ENCODE peak calls at places on chromosomes 6 and 20, in five cellular contexts. One of them, this sample, is unnamed.

GRCh38 chr6:144064831-144065668 is 30.3 kb downstream of the SF3B5 start:
- DNase-seq in HCT116: no peak
- DNase-seq in SK-N-SH: no peak
- DNase-seq in HepG2: no peak
- DNase-seq in K562: no peak
- DNase-seq in this sample: peak

GRCh38 chr6:156389296-156389695 is 387.9 kb upstream of the ARID1B start:
- DNase-seq in HCT116: no peak
- DNase-seq in SK-N-SH: no peak
- DNase-seq in HepG2: no peak
- DNase-seq in K562: no peak
- DNase-seq in this sample: no peak

GRCh38 chr20:60008130-60008808 is 50.0 kb downstream of the CDH26 start:
- DNase-seq in HCT116: no peak
- DNase-seq in SK-N-SH: no peak
- DNase-seq in HepG2: no peak
- DNase-seq in K562: no peak
- DNase-seq in this sample: no peak

GRCh38 chr6:11744753-11745152 is 33.9 kb downstream of the ADTRP start:
- DNase-seq in HCT116: no peak
- DNase-seq in SK-N-SH: no peak
- DNase-seq in HepG2: no peak
- DNase-seq in K562: no peak
- DNase-seq in this sample: no peak

GRCh38 chr6:144343736-144344428 is 58.7 kb downstream of the UTRN start:
- DNase-seq in HCT116: no peak
- DNase-seq in SK-N-SH: no peak
- DNase-seq in HepG2: peak
- DNase-seq in K562: no peak
- DNase-seq in this sample: peak

GRCh38 chr20:25253606-25254275 is 5.9 kb downstream of the PYGB start:
- DNase-seq in HCT116: no peak
- DNase-seq in SK-N-SH: peak
- DNase-seq in HepG2: no peak
- DNase-seq in K562: no peak
- DNase-seq in this sample: no peak

GRCh38 chr6:5671604-5672559 is 334.8 kb downstream of the NRN1 start:
- DNase-seq in HCT116: no peak
- DNase-seq in SK-N-SH: no peak
- DNase-seq in HepG2: no peak
- DNase-seq in K562: no peak
- DNase-seq in this sample: no peak

GRCh38 chr20:8662433-8662954 is 406.4 kb upstream of the PLCB4 start:
- DNase-seq in HCT116: no peak
- DNase-seq in SK-N-SH: no peak
- DNase-seq in HepG2: no peak
- DNase-seq in K562: no peak
- DNase-seq in this sample: no peak

GRCh38 chr6:152596706-152597105 is 40.5 kb downstream of the SYNE1 start:
- DNase-seq in HCT116: no peak
- DNase-seq in SK-N-SH: no peak
- DNase-seq in HepG2: no peak
- DNase-seq in K562: no peak
- DNase-seq in this sample: no peak

GRCh38 chr6:21507811-21508210 is 85.7 kb upstream of the SOX4 start:
- DNase-seq in HCT116: peak
- DNase-seq in SK-N-SH: no peak
- DNase-seq in HepG2: peak
- DNase-seq in K562: no peak
- DNase-seq in this sample: no peak

DNA sequence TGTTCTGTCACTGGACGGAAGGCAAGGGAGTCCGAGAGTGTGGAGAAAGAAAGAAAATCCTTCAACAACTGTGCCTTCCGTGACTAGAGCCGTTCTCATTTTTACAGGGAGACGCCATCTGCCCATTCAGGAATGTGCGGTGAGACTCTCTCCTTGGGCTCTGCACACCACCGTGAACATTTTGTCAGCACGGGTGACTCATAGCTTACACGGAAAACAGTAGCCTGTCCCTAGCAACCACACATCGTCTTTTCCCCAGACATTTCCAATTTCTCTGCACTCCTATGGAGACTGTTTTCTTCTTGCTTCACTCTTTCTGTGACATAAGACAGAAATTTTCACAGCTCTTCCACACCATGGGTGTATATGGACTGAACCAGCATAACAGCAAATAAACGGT is 55.1 kb downstream of the TBXT start:
- DNase-seq in HCT116: no peak
- DNase-seq in SK-N-SH: no peak
- DNase-seq in HepG2: peak
- DNase-seq in K562: no peak
- DNase-seq in this sample: no peak
- TF ChIP-seq JUND in HCT116: no peak
- TF ChIP-seq JUND in SK-N-SH: no peak
- TF ChIP-seq JUND in HepG2: no peak
- TF ChIP-seq JUND in K562: peak
- TF ChIP-seq JUND in this sample: no peak

GRCh38 chr6:69915346-69915745 is 49.0 kb downstream of the COL19A1 start:
- DNase-seq in HCT116: no peak
- DNase-seq in SK-N-SH: no peak
- DNase-seq in HepG2: no peak
- DNase-seq in K562: no peak
- DNase-seq in this sample: no peak
- TF ChIP-seq JUND in HCT116: no peak
- TF ChIP-seq JUND in SK-N-SH: no peak
- TF ChIP-seq JUND in HepG2: no peak
- TF ChIP-seq JUND in K562: no peak
- TF ChIP-seq JUND in this sample: no peak

GRCh38 chr6:2749972-2750600 is 636 bp downstream of the MYLK4 start:
- DNase-seq in HCT116: peak
- DNase-seq in SK-N-SH: peak
- DNase-seq in HepG2: peak
- DNase-seq in K562: peak
- DNase-seq in this sample: no peak
- TF ChIP-seq JUND in HCT116: no peak
- TF ChIP-seq JUND in SK-N-SH: no peak
- TF ChIP-seq JUND in HepG2: no peak
- TF ChIP-seq JUND in K562: peak
- TF ChIP-seq JUND in this sample: no peak

GRCh38 chr6:134077301-134077700 is 24.9 kb upstream of the SLC2A12 start:
- DNase-seq in HCT116: no peak
- DNase-seq in SK-N-SH: no peak
- DNase-seq in HepG2: no peak
- DNase-seq in K562: no peak
- DNase-seq in this sample: no peak
- TF ChIP-seq JUND in HCT116: no peak
- TF ChIP-seq JUND in SK-N-SH: no peak
- TF ChIP-seq JUND in HepG2: no peak
- TF ChIP-seq JUND in K562: peak
- TF ChIP-seq JUND in this sample: no peak

DNA sequence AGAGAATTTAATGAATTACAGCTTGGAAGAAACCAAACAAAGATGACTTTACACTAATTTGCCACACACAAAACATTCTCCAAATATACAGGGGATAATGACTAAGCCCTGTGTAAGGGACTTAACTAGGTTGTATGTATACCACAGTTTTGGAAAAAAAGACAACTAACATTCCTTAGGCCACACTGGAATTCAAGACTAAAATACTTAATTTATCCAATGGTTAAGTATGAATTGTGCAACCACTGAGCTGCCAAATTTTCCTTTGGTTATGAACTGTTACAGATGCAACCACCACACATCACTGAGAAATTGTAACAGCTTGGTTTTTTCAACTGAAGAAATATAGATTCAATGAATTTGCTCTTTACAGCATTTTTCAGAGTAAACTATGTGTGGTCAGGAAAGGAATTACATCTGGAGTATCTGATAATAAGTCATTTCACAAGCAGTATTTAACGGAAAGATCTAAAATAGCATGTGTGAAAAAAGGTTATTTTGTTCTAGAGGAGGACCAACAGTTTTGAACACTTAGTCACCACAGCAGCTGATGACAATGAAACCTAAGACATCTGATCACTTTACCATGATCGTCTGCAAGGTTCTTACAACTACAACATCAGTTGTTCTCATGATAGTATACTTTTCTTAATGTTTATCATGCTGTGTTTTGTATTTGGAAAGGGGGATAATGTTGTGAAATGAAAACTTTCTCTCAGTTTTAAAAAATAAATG is 318.8 kb downstream of the BCKDHB start:
- DNase-seq in HCT116: no peak
- DNase-seq in SK-N-SH: no peak
- DNase-seq in HepG2: no peak
- DNase-seq in K562: no peak
- DNase-seq in this sample: no peak
- TF ChIP-seq JUND in HCT116: no peak
- TF ChIP-seq JUND in SK-N-SH: peak
- TF ChIP-seq JUND in HepG2: no peak
- TF ChIP-seq JUND in K562: no peak
- TF ChIP-seq JUND in this sample: no peak

DNA sequence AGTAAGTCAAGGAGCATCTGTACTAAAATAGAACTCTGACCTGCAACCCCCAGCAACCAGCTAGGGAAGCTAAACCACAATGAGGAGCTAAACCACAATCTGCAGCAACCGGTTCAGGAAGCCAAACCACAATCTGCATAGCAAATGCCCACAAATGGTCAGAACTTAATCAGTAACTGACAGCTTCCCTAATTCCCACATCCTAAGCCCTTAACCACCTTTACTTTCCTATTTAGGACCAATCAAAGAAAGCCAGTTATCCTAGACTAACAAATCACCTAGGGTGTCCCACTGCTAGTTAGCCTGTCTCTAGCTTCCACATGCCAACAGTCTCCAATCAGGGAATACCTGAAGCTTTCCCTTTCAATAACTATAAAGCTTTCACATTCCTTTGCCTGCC is 424.6 kb upstream of the PTCHD4 start:
- DNase-seq in HCT116: no peak
- DNase-seq in SK-N-SH: no peak
- DNase-seq in HepG2: no peak
- DNase-seq in K562: no peak
- DNase-seq in this sample: no peak
- TF ChIP-seq JUND in HCT116: no peak
- TF ChIP-seq JUND in SK-N-SH: no peak
- TF ChIP-seq JUND in HepG2: no peak
- TF ChIP-seq JUND in K562: no peak
- TF ChIP-seq JUND in this sample: no peak